ENCODE peak calls at places on chromosomes 11 and 22, in four cellular contexts. G is body of pancreas, R is Right ventricle myocardium inferior, N is Caki2. U is an unnamed sample.

GRCh38 chr11:35355102-35355749 is 64.1 kb downstream of the SLC1A2 start:
- DNase-seq in G (no peak), R (no peak), N (no peak), U (no peak)

GRCh38 chr11:15871904-15872303 is 484.4 kb downstream of the SOX6 start:
- DNase-seq in G (no peak), R (no peak), N (no peak), U (no peak)

GRCh38 chr11:32420937-32421532 is 14.3 kb downstream of the WT1 start:
- DNase-seq in G (no peak), R (no peak), N (no peak), U (no peak)

GRCh38 chr11:6925636-6926207 is 504 bp upstream of the ZNF215 start:
- DNase-seq in G (no peak), R (no peak), N (peak), U (no peak)

GRCh38 chr11:63680842-63681207 is 475 bp upstream of the RTN3 start:
- DNase-seq in G (no peak), R (no peak), N (no peak), U (no peak)

GRCh38 chr11:8671242-8671641 is 11.2 kb downstream of the TRIM66 start:
- DNase-seq in G (peak), R (no peak), N (peak), U (peak)

GRCh38 chr11:73012121-73012863 is 129.8 kb downstream of the FCHSD2 start:
- DNase-seq in G (no peak), R (no peak), N (no peak), U (no peak)

GRCh38 chr22:42608481-42609361 is 6.0 kb downstream of the POLDIP3 start:
- DNase-seq in G (no peak), R (no peak), N (peak), U (no peak)

GRCh38 chr11:79617561-79617960 is 176.7 kb upstream of the TENM4 start:
- DNase-seq in G (no peak), R (no peak), N (peak), U (no peak)

GRCh38 chr11:8019671-8020597 is 32.8 kb downstream of the EIF3F start:
- DNase-seq in G (no peak), R (no peak), N (peak), U (peak)

GRCh38 chr22:43743131-43743530 is 69.0 kb downstream of the EFCAB6 start:
- DNase-seq in G (no peak), R (no peak), N (no peak), U (no peak)

GRCh38 chr11:120013325-120014250 is 124.3 kb downstream of the TRIM29 start:
- DNase-seq in G (peak), R (no peak), N (peak), U (no peak)

GRCh38 chr11:15222777-15223176 is 108.1 kb downstream of the INSC start:
- DNase-seq in G (no peak), R (no peak), N (no peak), U (no peak)

GRCh38 chr11:75073459-75074190 is 23.1 kb downstream of the OR2AT4 start:
- DNase-seq in G (no peak), R (no peak), N (no peak), U (no peak)

GRCh38 chr22:38034278-38034882 is 22.8 kb upstream of the PICK1 start:
- DNase-seq in G (peak), R (peak), N (peak), U (peak)

GRCh38 chr11:67438121-67438902 is 830 bp upstream of the PTPRCAP start:
- DNase-seq in G (no peak), R (no peak), N (no peak), U (no peak)

GRCh38 chr22:28600546-28601143 is 79.0 kb downstream of the TTC28 start:
- DNase-seq in G (peak), R (no peak), N (peak), U (no peak)

U was measured in ovary.